ENCODE peak calls at places on chromosomes 13 and 19, in ten cellular contexts. B is NK-92 treated with Interleukin-12 subunit alpha and Interleukin-12 subunit beta, amount 100 ng/mL, for 24 hours; Y is T-helper 2 cell; T is GM03348; P is body of pancreas; D is T-cell; S is HTR-8/SVneo; K is adipocyte; V is Calu3; L is COR-L47. C is an unnamed sample.

GRCh38 chr19:3644351-3645066 is 17.9 kb upstream of the CACTIN start:
- DNase-seq in B (no peak), Y (no peak), T (peak; percentile 39), P (no peak), D (no peak), S (no peak), K (no peak), V (no peak), L (no peak), C (no peak)

GRCh38 chr19:17328517-17329060 is 6.1 kb downstream of the ANO8 start:
- DNase-seq in B (no peak), Y (no peak), T (no peak), P (no peak), D (peak; percentile 45), S (no peak), K (no peak), V (no peak), L (no peak), C (no peak)

GRCh38 chr19:36420961-36421748 is 2.7 kb upstream of the ZFP82 start:
- DNase-seq in B (no peak), Y (no peak), T (peak; percentile 29), P (no peak), D (no peak), S (no peak), K (peak; percentile 20), V (no peak), L (no peak), C (no peak)

GRCh38 chr19:14407889-14408640 is 11.1 kb downstream of the DDX39A start:
- DNase-seq in B (no peak), Y (no peak), T (no peak), P (no peak), D (no peak), S (no peak), K (no peak), V (no peak), L (no peak), C (peak; percentile 13)

GRCh38 chr13:46389985-46390384 is 2.9 kb upstream of the RUBCNL start:
- DNase-seq in B (no peak), Y (no peak), T (no peak), P (peak; percentile 70), D (peak; percentile 17), S (no peak), K (no peak), V (peak; percentile 11), L (no peak), C (peak; percentile 31)

GRCh38 chr13:113833111-113833830 is 30.6 kb downstream of the GAS6 start:
- DNase-seq in B (no peak), Y (no peak), T (no peak), P (no peak), D (no peak), S (no peak), K (no peak), V (no peak), L (no peak), C (no peak)

GRCh38 chr13:64130600-64130999 is 2715.0 kb upstream of the PCDH20 start:
- DNase-seq in B (no peak), Y (no peak), T (no peak), P (no peak), D (no peak), S (no peak), K (no peak), V (no peak), L (no peak), C (no peak)

GRCh38 chr13:112668924-112669323 is 20.9 kb upstream of the ATP11A start:
- DNase-seq in B (no peak), Y (no peak), T (no peak), P (no peak), D (no peak), S (no peak), K (no peak), V (no peak), L (no peak), C (no peak)

GRCh38 chr13:35468195-35468594 is 8.3 kb downstream of the MAB21L1 start:
- DNase-seq in B (no peak), Y (no peak), T (peak; percentile 48), P (no peak), D (no peak), S (no peak), K (peak; percentile 56), V (no peak), L (no peak), C (no peak)

GRCh38 chr19:48714759-48715261 is 4.7 kb downstream of the MAMSTR start:
- DNase-seq in B (no peak), Y (no peak), T (no peak), P (no peak), D (no peak), S (no peak), K (no peak), V (no peak), L (no peak), C (no peak)

GRCh38 chr19:35039881-35040456 is 1.6 kb upstream of the HPN start:
- DNase-seq in B (no peak), Y (no peak), T (no peak), P (no peak), D (no peak), S (no peak), K (no peak), V (no peak), L (no peak), C (peak; percentile 70)

GRCh38 chr19:54644056-54644455 is 13.8 kb downstream of the LILRB1 start:
- DNase-seq in B (no peak), Y (no peak), T (no peak), P (peak; percentile 62), D (peak; percentile 18), S (no peak), K (no peak), V (no peak), L (no peak), C (no peak)

GRCh38 chr19:5880604-5881078 is 10.3 kb upstream of the FUT5 start:
- DNase-seq in B (no peak), Y (no peak), T (peak; percentile 77), P (peak; percentile 58), D (no peak), S (no peak), K (peak; percentile 19), V (no peak), L (no peak), C (peak; percentile 90)

GRCh38 chr13:31372454-31372853 is 172.7 kb downstream of the B3GLCT start:
- DNase-seq in B (no peak), Y (no peak), T (no peak), P (no peak), D (no peak), S (no peak), K (no peak), V (no peak), L (no peak), C (no peak)

GRCh38 chr13:107458269-107458668 is 757.1 kb downstream of the LIG4 start:
- DNase-seq in B (no peak), Y (no peak), T (no peak), P (no peak), D (no peak), S (no peak), K (no peak), V (no peak), L (no peak), C (no peak)

GRCh38 chr13:44637581-44637980 is 61.5 kb upstream of the TSC22D1 start:
- DNase-seq in B (no peak), Y (no peak), T (no peak), P (no peak), D (no peak), S (no peak), K (no peak), V (no peak), L (no peak), C (no peak)

GRCh38 chr13:105410602-105411001 is 1124.9 kb downstream of the EFNB2 start:
- DNase-seq in B (no peak), Y (no peak), T (peak; percentile 14), P (peak; percentile 63), D (peak; percentile 1), S (peak; percentile 7), K (no peak), V (peak; percentile 0), L (no peak), C (peak; percentile 7)

GRCh38 chr19:46202872-46203860 is 26.4 kb upstream of the IGFL1 start:
- DNase-seq in B (no peak), Y (no peak), T (no peak), P (no peak), D (no peak), S (no peak), K (no peak), V (no peak), L (no peak), C (peak; percentile 14)

GRCh38 chr19:47826800-47827199 is 5.1 kb downstream of the CRX start:
- DNase-seq in B (no peak), Y (no peak), T (no peak), P (no peak), D (no peak), S (no peak), K (no peak), V (no peak), L (no peak), C (no peak)

GRCh38 chr13:50365683-50366391 is 350.6 kb downstream of the KCNRG start:
- DNase-seq in B (peak; percentile 67), Y (no peak), T (no peak), P (peak; percentile 62), D (peak; percentile 27), S (no peak), K (peak; percentile 54), V (peak; percentile 68), L (peak; percentile 76), C (peak; percentile 61)

GRCh38 chr19:50308991-50309390 is 20.2 kb downstream of the KCNC3 start:
- DNase-seq in B (no peak), Y (no peak), T (no peak), P (no peak), D (no peak), S (no peak), K (no peak), V (no peak), L (no peak), C (no peak)

C was measured in HepG2.